ENCODE peak calls at places on chromosome 7, in four cellular contexts. One of them, this sample, is unnamed.
A peak's percentile ranks its signal among the peaks of the same experiment; 100 is the strongest.

GRCh38 chr7:30472081-30472770 is 6.4 kb downstream of the NOD1 start:
- DNase-seq in A549: no peak
- DNase-seq in HepG2: no peak
- DNase-seq in K562: no peak
- DNase-seq in this sample: no peak

GRCh38 chr7:33981686-33982424 is 76.5 kb downstream of the BMPER start:
- DNase-seq in A549: no peak
- DNase-seq in HepG2: no peak
- DNase-seq in K562: no peak
- DNase-seq in this sample: no peak

GRCh38 chr7:90345548-90346319 is 782 bp upstream of the GTPBP10 start:
- DNase-seq in A549: peak; percentile 27
- DNase-seq in HepG2: peak; percentile 18
- DNase-seq in K562: peak; percentile 68
- DNase-seq in this sample: no peak

GRCh38 chr7:107262857-107263256 is 94.1 kb downstream of the HBP1 start:
- DNase-seq in A549: no peak
- DNase-seq in HepG2: no peak
- DNase-seq in K562: peak; percentile 15
- DNase-seq in this sample: no peak

GRCh38 chr7:26861050-26861449 is 3.3 kb downstream of the SKAP2 start:
- DNase-seq in A549: no peak
- DNase-seq in HepG2: no peak
- DNase-seq in K562: no peak
- DNase-seq in this sample: no peak

GRCh38 chr7:4201566-4201965 is 480.5 kb upstream of the FOXK1 start:
- DNase-seq in A549: no peak
- DNase-seq in HepG2: no peak
- DNase-seq in K562: no peak
- DNase-seq in this sample: no peak

GRCh38 chr7:155962191-155962967 is 150.1 kb upstream of the SHH start:
- DNase-seq in A549: peak; percentile 52
- DNase-seq in HepG2: peak; percentile 63
- DNase-seq in K562: no peak
- DNase-seq in this sample: no peak

GRCh38 chr7:65216469-65216868 is 157.2 kb upstream of the ZNF92 start:
- DNase-seq in A549: peak; percentile 64
- DNase-seq in HepG2: peak; percentile 52
- DNase-seq in K562: peak; percentile 83
- DNase-seq in this sample: peak; percentile 74

GRCh38 chr7:5620459-5620881 is 161.0 kb downstream of the RNF216 start:
- DNase-seq in A549: no peak
- DNase-seq in HepG2: no peak
- DNase-seq in K562: no peak
- DNase-seq in this sample: no peak

GRCh38 chr7:49403844-49404243 is 369.6 kb upstream of the VWC2 start:
- DNase-seq in A549: no peak
- DNase-seq in HepG2: no peak
- DNase-seq in K562: no peak
- DNase-seq in this sample: no peak

GRCh38 chr7:83872501-83872900 is 223.6 kb upstream of the SEMA3E start:
- DNase-seq in A549: no peak
- DNase-seq in HepG2: no peak
- DNase-seq in K562: no peak
- DNase-seq in this sample: no peak

GRCh38 chr7:389911-390601 is 100.1 kb downstream of the FOXL3 start:
- DNase-seq in A549: no peak
- DNase-seq in HepG2: no peak
- DNase-seq in K562: no peak
- DNase-seq in this sample: peak; percentile 8

GRCh38 chr7:391961-392524 is 102.1 kb downstream of the FOXL3 start:
- DNase-seq in A549: no peak
- DNase-seq in HepG2: no peak
- DNase-seq in K562: peak; percentile 49
- DNase-seq in this sample: peak; percentile 6

GRCh38 chr7:390761-391410 is 100.9 kb downstream of the FOXL3 start:
- DNase-seq in A549: no peak
- DNase-seq in HepG2: no peak
- DNase-seq in K562: no peak
- DNase-seq in this sample: no peak

GRCh38 chr7:392822-393221 is 102.9 kb downstream of the FOXL3 start:
- DNase-seq in A549: no peak
- DNase-seq in HepG2: no peak
- DNase-seq in K562: no peak
- DNase-seq in this sample: no peak

GRCh38 chr7:391411-391951 is 101.5 kb downstream of the FOXL3 start:
- DNase-seq in A549: no peak
- DNase-seq in HepG2: no peak
- DNase-seq in K562: no peak
- DNase-seq in this sample: no peak
- TF ChIP-seq ESRRA in A549: no peak
- TF ChIP-seq ESRRA in HepG2: no peak
- TF ChIP-seq ESRRA in K562: no peak
- TF ChIP-seq ESRRA in this sample: no peak

DNA sequence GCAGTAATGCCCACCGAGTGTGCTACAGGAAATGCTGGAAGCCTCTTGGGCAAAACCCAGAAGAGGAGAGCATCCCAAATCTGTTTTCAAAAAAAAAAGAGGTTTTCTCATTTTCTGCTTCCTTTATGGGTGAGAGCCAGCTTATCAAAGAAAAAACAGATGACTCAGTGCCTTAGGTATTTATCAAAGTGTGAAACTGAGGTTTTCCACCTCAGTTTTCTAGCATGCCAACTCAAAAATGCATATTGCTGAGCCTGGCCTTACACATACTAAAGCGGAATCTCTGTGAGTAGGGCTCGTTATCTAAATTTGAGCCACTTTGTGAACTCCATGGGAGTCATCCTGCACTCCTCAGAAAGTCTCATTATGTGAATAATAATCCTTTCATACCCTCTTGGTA is 705.1 kb downstream of the SUGCT start:
- DNase-seq in A549: no peak
- DNase-seq in HepG2: no peak
- DNase-seq in K562: no peak
- DNase-seq in this sample: no peak
- TF ChIP-seq HMGXB4 in A549: no peak
- TF ChIP-seq HMGXB4 in HepG2: no peak
- TF ChIP-seq HMGXB4 in K562: no peak
- TF ChIP-seq HMGXB4 in this sample: no peak

DNA sequence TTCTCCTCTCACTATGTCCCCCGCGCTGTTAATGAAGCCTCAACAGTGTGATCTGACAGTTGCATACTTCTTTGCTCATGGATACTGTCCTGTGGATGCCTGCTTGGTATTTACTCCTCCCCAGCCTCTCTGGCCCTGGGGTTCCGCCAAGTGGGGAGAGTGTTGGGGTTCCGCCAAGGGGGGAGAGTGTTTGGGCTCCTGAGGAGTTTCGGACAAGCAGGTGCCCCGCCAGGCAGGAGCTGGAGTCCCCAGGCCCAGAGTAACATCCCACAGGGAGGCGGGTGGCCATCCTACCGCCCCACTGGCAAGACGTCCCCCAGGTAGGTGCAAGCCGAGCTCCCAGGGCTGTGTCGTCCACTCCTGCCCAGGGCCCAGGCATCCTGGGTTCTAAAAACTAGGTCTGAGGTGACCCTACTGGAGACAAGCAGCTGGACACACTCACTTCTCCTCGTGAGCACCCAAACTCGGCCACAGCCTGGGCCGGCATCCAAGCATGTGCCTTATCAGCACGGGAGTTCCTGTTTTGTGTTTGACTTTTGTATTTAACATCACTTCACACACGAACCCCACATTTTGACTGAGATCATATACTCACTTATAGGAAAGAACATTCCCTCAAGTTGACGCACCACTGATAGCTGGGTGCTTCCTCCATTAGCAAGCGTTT is 34.2 kb downstream of the CAMK2B start:
- DNase-seq in A549: no peak
- DNase-seq in HepG2: no peak
- DNase-seq in K562: peak; percentile 70
- DNase-seq in this sample: peak; percentile 0
- TF ChIP-seq MAX in A549: no peak
- TF ChIP-seq MAX in HepG2: no peak
- TF ChIP-seq MAX in K562: peak; percentile 95
- TF ChIP-seq MAX in this sample: no peak

GRCh38 chr7:140033036-140033435 is 29.7 kb downstream of the PARP12 start:
- DNase-seq in A549: no peak
- DNase-seq in HepG2: no peak
- DNase-seq in K562: no peak
- DNase-seq in this sample: no peak
- TF ChIP-seq ESRRA in A549: no peak
- TF ChIP-seq ESRRA in HepG2: no peak
- TF ChIP-seq ESRRA in K562: no peak
- TF ChIP-seq ESRRA in this sample: no peak

GRCh38 chr7:111312966-111313365 is 222.0 kb downstream of the LRRN3 start:
- DNase-seq in A549: peak; percentile 27
- DNase-seq in HepG2: peak; percentile 13
- DNase-seq in K562: peak; percentile 23
- DNase-seq in this sample: no peak
- TF ChIP-seq HMGXB4 in A549: no peak
- TF ChIP-seq HMGXB4 in HepG2: no peak
- TF ChIP-seq HMGXB4 in K562: no peak
- TF ChIP-seq HMGXB4 in this sample: no peak

GRCh38 chr7:152761116-152761748 is 1.7 kb downstream of the ACTR3B start:
- DNase-seq in A549: no peak
- DNase-seq in HepG2: no peak
- DNase-seq in K562: no peak
- DNase-seq in this sample: no peak

GRCh38 chr7:152759655-152760383 is at the start of gene ACTR3B:
- DNase-seq in A549: peak; percentile 91
- DNase-seq in HepG2: peak; percentile 54
- DNase-seq in K562: peak; percentile 96
- DNase-seq in this sample: peak; percentile 83

GRCh38 chr7:152762056-152762455 is 2.5 kb downstream of the ACTR3B start:
- DNase-seq in A549: no peak
- DNase-seq in HepG2: no peak
- DNase-seq in K562: no peak
- DNase-seq in this sample: no peak

GRCh38 chr7:152756126-152756525 is 3.4 kb upstream of the ACTR3B start:
- DNase-seq in A549: no peak
- DNase-seq in HepG2: no peak
- DNase-seq in K562: no peak
- DNase-seq in this sample: no peak

DNA sequence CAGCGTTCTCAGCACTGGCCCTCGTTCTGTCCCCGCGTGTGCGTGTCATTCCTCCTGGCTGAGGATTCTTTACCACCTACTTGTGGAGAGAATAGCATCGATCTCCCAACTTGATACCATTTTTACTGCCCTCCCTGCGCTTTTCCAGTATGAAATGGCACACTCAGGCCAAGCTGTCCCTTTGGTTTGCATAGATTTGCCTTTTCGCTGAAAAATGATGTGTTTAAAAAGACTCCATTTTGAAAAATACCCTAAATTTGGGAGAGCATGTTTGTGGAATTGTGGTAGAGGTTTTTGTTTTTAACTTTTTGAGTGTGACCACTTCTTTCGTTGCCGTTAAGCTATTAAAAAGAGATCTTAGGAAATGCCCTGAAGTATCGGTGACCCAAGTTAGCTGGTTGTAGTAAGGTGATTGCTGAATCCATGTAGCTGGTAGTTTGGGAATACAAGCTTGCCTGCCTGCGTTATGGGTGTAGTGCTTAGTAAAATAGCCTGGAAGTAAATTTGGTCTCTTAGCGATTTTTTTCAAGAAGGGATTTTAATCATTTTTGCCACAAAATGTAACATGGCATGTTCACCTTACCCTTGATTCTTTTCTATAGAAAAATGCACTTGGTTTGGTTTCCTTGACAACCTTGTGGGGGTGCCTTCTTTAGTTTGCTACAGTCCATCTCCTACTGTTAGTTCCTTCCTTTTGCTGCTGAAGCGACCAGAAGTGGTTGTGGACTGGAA is 998 bp downstream of the ACTR3B start:
- DNase-seq in A549: no peak
- DNase-seq in HepG2: no peak
- DNase-seq in K562: peak; percentile 32
- DNase-seq in this sample: no peak
- TF ChIP-seq MAX in A549: peak; percentile 58
- TF ChIP-seq MAX in HepG2: no peak
- TF ChIP-seq MAX in K562: no peak
- TF ChIP-seq MAX in this sample: no peak

GRCh38 chr7:101944611-101945010 is 127.2 kb downstream of the CUX1 start:
- DNase-seq in A549: no peak
- DNase-seq in HepG2: no peak
- DNase-seq in K562: no peak
- DNase-seq in this sample: no peak

GRCh38 chr7:101942603-101943210 is 125.3 kb downstream of the CUX1 start:
- DNase-seq in A549: no peak
- DNase-seq in HepG2: no peak
- DNase-seq in K562: no peak
- DNase-seq in this sample: no peak

GRCh38 chr7:101943889-101944605 is 126.6 kb downstream of the CUX1 start:
- DNase-seq in A549: no peak
- DNase-seq in HepG2: no peak
- DNase-seq in K562: no peak
- DNase-seq in this sample: no peak

GRCh38 chr7:101941481-101942383 is 124.3 kb downstream of the CUX1 start:
- DNase-seq in A549: peak; percentile 84
- DNase-seq in HepG2: no peak
- DNase-seq in K562: peak; percentile 61
- DNase-seq in this sample: no peak

DNA sequence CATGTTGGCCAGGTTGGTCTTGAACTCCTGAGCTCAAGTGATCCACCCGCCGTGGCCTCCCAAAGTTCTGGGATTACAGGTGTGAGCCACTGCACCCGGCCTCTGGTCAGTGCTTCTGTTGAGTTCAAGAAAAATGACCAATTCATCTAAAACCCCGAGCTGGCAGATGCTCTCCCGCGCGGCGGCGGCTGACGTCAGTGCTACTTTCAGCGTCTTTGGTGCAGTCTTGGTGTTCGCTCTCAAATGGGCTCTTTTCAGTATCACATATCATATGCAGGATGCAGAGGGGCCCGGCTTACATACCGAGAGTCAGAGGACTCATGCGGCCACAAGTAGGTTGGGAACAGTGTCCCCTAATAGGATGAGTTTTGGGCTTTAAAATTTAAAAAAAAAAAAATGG is 125.9 kb downstream of the CUX1 start:
- DNase-seq in A549: no peak
- DNase-seq in HepG2: no peak
- DNase-seq in K562: no peak
- DNase-seq in this sample: no peak
- TF ChIP-seq ESRRA in A549: no peak
- TF ChIP-seq ESRRA in HepG2: no peak
- TF ChIP-seq ESRRA in K562: no peak
- TF ChIP-seq ESRRA in this sample: no peak